ENCODE peak calls at places on chromosomes 11 and 22, in ten cellular contexts. One of them, this sample, is unnamed.

GRCh38 chr11:5153574-5154431 is 754 bp downstream of the OR52A1 start:
- DNase-seq in neural progenitor cell: no peak
- DNase-seq in stomach: no peak
- DNase-seq in tibial nerve: no peak
- DNase-seq in CD4-positive, CD25-positive, alpha-beta regulatory T cell: no peak
- DNase-seq in heart right ventricle: no peak
- DNase-seq in breast epithelium: no peak
- DNase-seq in CD8-positive, alpha-beta T cell: no peak
- DNase-seq in H1: no peak
- DNase-seq in mucosa of descending colon: no peak
- DNase-seq in this sample: no peak

GRCh38 chr22:17880468-17880867 is 106.2 kb upstream of the BID start:
- DNase-seq in neural progenitor cell: no peak
- DNase-seq in stomach: no peak
- DNase-seq in tibial nerve: no peak
- DNase-seq in CD4-positive, CD25-positive, alpha-beta regulatory T cell: no peak
- DNase-seq in heart right ventricle: no peak
- DNase-seq in breast epithelium: no peak
- DNase-seq in CD8-positive, alpha-beta T cell: no peak
- DNase-seq in H1: no peak
- DNase-seq in mucosa of descending colon: no peak
- DNase-seq in this sample: no peak

GRCh38 chr11:76612226-76612625 is 58.3 kb downstream of the LRRC32 start:
- DNase-seq in neural progenitor cell: no peak
- DNase-seq in stomach: peak; percentile 2
- DNase-seq in tibial nerve: no peak
- DNase-seq in CD4-positive, CD25-positive, alpha-beta regulatory T cell: no peak
- DNase-seq in heart right ventricle: no peak
- DNase-seq in breast epithelium: no peak
- DNase-seq in CD8-positive, alpha-beta T cell: no peak
- DNase-seq in H1: no peak
- DNase-seq in mucosa of descending colon: no peak
- DNase-seq in this sample: no peak

GRCh38 chr22:37049224-37049623 is 2.3 kb upstream of the KCTD17 start:
- DNase-seq in neural progenitor cell: no peak
- DNase-seq in stomach: no peak
- DNase-seq in tibial nerve: no peak
- DNase-seq in CD4-positive, CD25-positive, alpha-beta regulatory T cell: no peak
- DNase-seq in heart right ventricle: no peak
- DNase-seq in breast epithelium: no peak
- DNase-seq in CD8-positive, alpha-beta T cell: no peak
- DNase-seq in H1: no peak
- DNase-seq in mucosa of descending colon: no peak
- DNase-seq in this sample: no peak

GRCh38 chr11:71238285-71238875 is 14.0 kb downstream of the SHANK2 start:
- DNase-seq in neural progenitor cell: no peak
- DNase-seq in stomach: no peak
- DNase-seq in tibial nerve: no peak
- DNase-seq in CD4-positive, CD25-positive, alpha-beta regulatory T cell: no peak
- DNase-seq in heart right ventricle: no peak
- DNase-seq in breast epithelium: peak; percentile 19
- DNase-seq in CD8-positive, alpha-beta T cell: no peak
- DNase-seq in H1: no peak
- DNase-seq in mucosa of descending colon: no peak
- DNase-seq in this sample: peak; percentile 7

GRCh38 chr11:44711772-44712608 is 14.8 kb upstream of the TSPAN18 start:
- DNase-seq in neural progenitor cell: no peak
- DNase-seq in stomach: no peak
- DNase-seq in tibial nerve: no peak
- DNase-seq in CD4-positive, CD25-positive, alpha-beta regulatory T cell: no peak
- DNase-seq in heart right ventricle: no peak
- DNase-seq in breast epithelium: no peak
- DNase-seq in CD8-positive, alpha-beta T cell: no peak
- DNase-seq in H1: no peak
- DNase-seq in mucosa of descending colon: no peak
- DNase-seq in this sample: no peak

GRCh38 chr11:121661796-121662508 is 209.2 kb upstream of the SORL1-AS1 start:
- DNase-seq in neural progenitor cell: no peak
- DNase-seq in stomach: no peak
- DNase-seq in tibial nerve: no peak
- DNase-seq in CD4-positive, CD25-positive, alpha-beta regulatory T cell: no peak
- DNase-seq in heart right ventricle: no peak
- DNase-seq in breast epithelium: no peak
- DNase-seq in CD8-positive, alpha-beta T cell: no peak
- DNase-seq in H1: no peak
- DNase-seq in mucosa of descending colon: no peak
- DNase-seq in this sample: no peak

GRCh38 chr11:132972565-132972964 is 559.7 kb downstream of the OPCML start:
- DNase-seq in neural progenitor cell: no peak
- DNase-seq in stomach: no peak
- DNase-seq in tibial nerve: no peak
- DNase-seq in CD4-positive, CD25-positive, alpha-beta regulatory T cell: no peak
- DNase-seq in heart right ventricle: no peak
- DNase-seq in breast epithelium: no peak
- DNase-seq in CD8-positive, alpha-beta T cell: no peak
- DNase-seq in H1: no peak
- DNase-seq in mucosa of descending colon: no peak
- DNase-seq in this sample: no peak

GRCh38 chr11:35163209-35163608 is 24.2 kb downstream of the CD44 start:
- DNase-seq in neural progenitor cell: no peak
- DNase-seq in stomach: no peak
- DNase-seq in tibial nerve: no peak
- DNase-seq in CD4-positive, CD25-positive, alpha-beta regulatory T cell: no peak
- DNase-seq in heart right ventricle: no peak
- DNase-seq in breast epithelium: no peak
- DNase-seq in CD8-positive, alpha-beta T cell: no peak
- DNase-seq in H1: no peak
- DNase-seq in mucosa of descending colon: no peak
- DNase-seq in this sample: no peak

GRCh38 chr11:39255648-39256047 is 2203.8 kb downstream of the LRRC4C start:
- DNase-seq in neural progenitor cell: no peak
- DNase-seq in stomach: no peak
- DNase-seq in tibial nerve: no peak
- DNase-seq in CD4-positive, CD25-positive, alpha-beta regulatory T cell: no peak
- DNase-seq in heart right ventricle: no peak
- DNase-seq in breast epithelium: no peak
- DNase-seq in CD8-positive, alpha-beta T cell: no peak
- DNase-seq in H1: no peak
- DNase-seq in mucosa of descending colon: no peak
- DNase-seq in this sample: no peak

GRCh38 chr11:1202154-1202775 is 20.6 kb upstream of the MUC5B start:
- DNase-seq in neural progenitor cell: no peak
- DNase-seq in stomach: peak; percentile 37
- DNase-seq in tibial nerve: peak; percentile 9
- DNase-seq in CD4-positive, CD25-positive, alpha-beta regulatory T cell: no peak
- DNase-seq in heart right ventricle: no peak
- DNase-seq in breast epithelium: peak; percentile 48
- DNase-seq in CD8-positive, alpha-beta T cell: no peak
- DNase-seq in H1: no peak
- DNase-seq in mucosa of descending colon: peak; percentile 46
- DNase-seq in this sample: peak; percentile 58

GRCh38 chr11:93905384-93905783 is 55.0 kb upstream of the VSTM5 start:
- DNase-seq in neural progenitor cell: no peak
- DNase-seq in stomach: no peak
- DNase-seq in tibial nerve: no peak
- DNase-seq in CD4-positive, CD25-positive, alpha-beta regulatory T cell: no peak
- DNase-seq in heart right ventricle: no peak
- DNase-seq in breast epithelium: no peak
- DNase-seq in CD8-positive, alpha-beta T cell: no peak
- DNase-seq in H1: no peak
- DNase-seq in mucosa of descending colon: no peak
- DNase-seq in this sample: no peak

GRCh38 chr11:35030716-35031213 is 108.2 kb upstream of the CD44 start:
- DNase-seq in neural progenitor cell: no peak
- DNase-seq in stomach: no peak
- DNase-seq in tibial nerve: no peak
- DNase-seq in CD4-positive, CD25-positive, alpha-beta regulatory T cell: no peak
- DNase-seq in heart right ventricle: peak; percentile 58
- DNase-seq in breast epithelium: no peak
- DNase-seq in CD8-positive, alpha-beta T cell: no peak
- DNase-seq in H1: no peak
- DNase-seq in mucosa of descending colon: peak; percentile 61
- DNase-seq in this sample: peak; percentile 85

GRCh38 chr11:43269229-43269928 is 42.4 kb upstream of the API5 start:
- DNase-seq in neural progenitor cell: peak; percentile 40
- DNase-seq in stomach: no peak
- DNase-seq in tibial nerve: no peak
- DNase-seq in CD4-positive, CD25-positive, alpha-beta regulatory T cell: no peak
- DNase-seq in heart right ventricle: peak; percentile 12
- DNase-seq in breast epithelium: no peak
- DNase-seq in CD8-positive, alpha-beta T cell: no peak
- DNase-seq in H1: no peak
- DNase-seq in mucosa of descending colon: no peak
- DNase-seq in this sample: no peak

GRCh38 chr11:106021181-106021966 is 666 bp downstream of the MSANTD4 start:
- DNase-seq in neural progenitor cell: no peak
- DNase-seq in stomach: no peak
- DNase-seq in tibial nerve: no peak
- DNase-seq in CD4-positive, CD25-positive, alpha-beta regulatory T cell: no peak
- DNase-seq in heart right ventricle: no peak
- DNase-seq in breast epithelium: no peak
- DNase-seq in CD8-positive, alpha-beta T cell: no peak
- DNase-seq in H1: no peak
- DNase-seq in mucosa of descending colon: no peak
- DNase-seq in this sample: no peak

GRCh38 chr11:68461284-68461861 is 821 bp downstream of the PPP6R3 start:
- DNase-seq in neural progenitor cell: no peak
- DNase-seq in stomach: no peak
- DNase-seq in tibial nerve: no peak
- DNase-seq in CD4-positive, CD25-positive, alpha-beta regulatory T cell: peak; percentile 16
- DNase-seq in heart right ventricle: no peak
- DNase-seq in breast epithelium: no peak
- DNase-seq in CD8-positive, alpha-beta T cell: no peak
- DNase-seq in H1: no peak
- DNase-seq in mucosa of descending colon: no peak
- DNase-seq in this sample: no peak

GRCh38 chr22:43878079-43878795 is 13.6 kb downstream of the PNPLA5 start:
- DNase-seq in neural progenitor cell: no peak
- DNase-seq in stomach: no peak
- DNase-seq in tibial nerve: no peak
- DNase-seq in CD4-positive, CD25-positive, alpha-beta regulatory T cell: no peak
- DNase-seq in heart right ventricle: no peak
- DNase-seq in breast epithelium: peak; percentile 19
- DNase-seq in CD8-positive, alpha-beta T cell: no peak
- DNase-seq in H1: no peak
- DNase-seq in mucosa of descending colon: peak; percentile 19
- DNase-seq in this sample: no peak

GRCh38 chr11:65136515-65137096 is 2.3 kb upstream of the SYVN1 start:
- DNase-seq in neural progenitor cell: no peak
- DNase-seq in stomach: no peak
- DNase-seq in tibial nerve: no peak
- DNase-seq in CD4-positive, CD25-positive, alpha-beta regulatory T cell: no peak
- DNase-seq in heart right ventricle: no peak
- DNase-seq in breast epithelium: no peak
- DNase-seq in CD8-positive, alpha-beta T cell: no peak
- DNase-seq in H1: no peak
- DNase-seq in mucosa of descending colon: no peak
- DNase-seq in this sample: no peak

GRCh38 chr22:50600541-50600940 is at the start of gene MAPK8IP2:
- DNase-seq in neural progenitor cell: peak; percentile 65
- DNase-seq in stomach: no peak
- DNase-seq in tibial nerve: no peak
- DNase-seq in CD4-positive, CD25-positive, alpha-beta regulatory T cell: no peak
- DNase-seq in heart right ventricle: no peak
- DNase-seq in breast epithelium: no peak
- DNase-seq in CD8-positive, alpha-beta T cell: no peak
- DNase-seq in H1: no peak
- DNase-seq in mucosa of descending colon: no peak
- DNase-seq in this sample: no peak

GRCh38 chr22:45262931-45263789 is 21.6 kb upstream of the UPK3A start:
- DNase-seq in neural progenitor cell: no peak
- DNase-seq in stomach: no peak
- DNase-seq in tibial nerve: no peak
- DNase-seq in CD4-positive, CD25-positive, alpha-beta regulatory T cell: no peak
- DNase-seq in heart right ventricle: no peak
- DNase-seq in breast epithelium: no peak
- DNase-seq in CD8-positive, alpha-beta T cell: no peak
- DNase-seq in H1: no peak
- DNase-seq in mucosa of descending colon: no peak
- DNase-seq in this sample: no peak
- H3K4me1 ChIP-seq in neural progenitor cell: no peaks in the 10 kb centered on the region
- H3K4me1 ChIP-seq in stomach: peaks cover 16% of the 10 kb centered on the region
- H3K4me1 ChIP-seq in tibial nerve: no peaks in the 10 kb centered on the region
- H3K4me1 ChIP-seq in CD4-positive, CD25-positive, alpha-beta regulatory T cell: peaks cover 4% of the 10 kb centered on the region
- H3K4me1 ChIP-seq in heart right ventricle: peaks cover 26% of the 10 kb centered on the region
- H3K4me1 ChIP-seq in breast epithelium: no peaks in the 10 kb centered on the region
- H3K4me1 ChIP-seq in CD8-positive, alpha-beta T cell: no peaks in the 10 kb centered on the region
- H3K4me1 ChIP-seq in H1: no peaks in the 10 kb centered on the region
- H3K4me1 ChIP-seq in mucosa of descending colon: peaks cover 4% of the 10 kb centered on the region
- H3K4me1 ChIP-seq in this sample: peaks cover 4% of the 10 kb centered on the region

DNA sequence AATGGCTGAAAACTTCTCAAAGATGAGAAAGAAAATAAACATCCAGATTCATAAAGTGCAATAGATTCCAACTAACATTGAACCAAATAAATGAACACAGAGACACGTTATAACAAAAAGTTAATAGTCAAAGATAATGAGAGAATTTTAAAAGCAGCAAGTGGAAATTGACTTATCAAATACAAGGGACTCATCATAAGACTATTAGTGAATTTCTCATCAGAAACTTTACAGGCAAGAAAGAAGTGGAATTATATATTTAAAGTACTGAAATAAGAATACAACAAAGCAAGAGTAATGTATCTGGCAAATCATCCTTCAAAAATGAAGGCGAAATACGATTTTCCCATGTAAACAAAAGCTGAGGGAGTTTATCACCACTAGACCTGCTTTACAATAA is 852.7 kb downstream of the LRRC4C start:
- DNase-seq in neural progenitor cell: no peak
- DNase-seq in stomach: no peak
- DNase-seq in tibial nerve: no peak
- DNase-seq in CD4-positive, CD25-positive, alpha-beta regulatory T cell: no peak
- DNase-seq in heart right ventricle: no peak
- DNase-seq in breast epithelium: no peak
- DNase-seq in CD8-positive, alpha-beta T cell: no peak
- DNase-seq in H1: no peak
- DNase-seq in mucosa of descending colon: no peak
- DNase-seq in this sample: no peak
- H3K9me3 ChIP-seq in neural progenitor cell: no peaks in the 10 kb centered on the region
- H3K9me3 ChIP-seq in stomach: peaks cover 46% of the 10 kb centered on the region
- H3K9me3 ChIP-seq in tibial nerve: peaks cover 35% of the 10 kb centered on the region
- H3K9me3 ChIP-seq in CD4-positive, CD25-positive, alpha-beta regulatory T cell: peaks cover 14% of the 10 kb centered on the region
- H3K9me3 ChIP-seq in heart right ventricle: peaks cover 28% of the 10 kb centered on the region
- H3K9me3 ChIP-seq in breast epithelium: peaks cover 28% of the 10 kb centered on the region
- H3K9me3 ChIP-seq in CD8-positive, alpha-beta T cell: peaks cover 5% of the 10 kb centered on the region
- H3K9me3 ChIP-seq in H1: no peaks in the 10 kb centered on the region
- H3K9me3 ChIP-seq in mucosa of descending colon: peaks cover 44% of the 10 kb centered on the region
- H3K9me3 ChIP-seq in this sample: peaks cover 13% of the 10 kb centered on the region

GRCh38 chr22:39291501-39291900 is 27.9 kb downstream of the RPL3 start:
- DNase-seq in neural progenitor cell: no peak
- DNase-seq in stomach: no peak
- DNase-seq in tibial nerve: no peak
- DNase-seq in CD4-positive, CD25-positive, alpha-beta regulatory T cell: no peak
- DNase-seq in heart right ventricle: no peak
- DNase-seq in breast epithelium: no peak
- DNase-seq in CD8-positive, alpha-beta T cell: no peak
- DNase-seq in H1: no peak
- DNase-seq in mucosa of descending colon: no peak
- DNase-seq in this sample: no peak
- H3K4me1 ChIP-seq in neural progenitor cell: peaks cover 7% of the 10 kb centered on the region
- H3K4me1 ChIP-seq in stomach: peaks cover 38% of the 10 kb centered on the region
- H3K4me1 ChIP-seq in tibial nerve: peaks cover 3% of the 10 kb centered on the region
- H3K4me1 ChIP-seq in CD4-positive, CD25-positive, alpha-beta regulatory T cell: no peaks in the 10 kb centered on the region
- H3K4me1 ChIP-seq in heart right ventricle: peaks cover 51% of the 10 kb centered on the region
- H3K4me1 ChIP-seq in breast epithelium: peaks cover 20% of the 10 kb centered on the region
- H3K4me1 ChIP-seq in CD8-positive, alpha-beta T cell: no peaks in the 10 kb centered on the region
- H3K4me1 ChIP-seq in H1: peaks cover 7% of the 10 kb centered on the region
- H3K4me1 ChIP-seq in mucosa of descending colon: peaks cover 5% of the 10 kb centered on the region
- H3K4me1 ChIP-seq in this sample: peaks cover 2% of the 10 kb centered on the region

GRCh38 chr22:47301820-47302475 is 539.5 kb downstream of the TBC1D22A start:
- DNase-seq in neural progenitor cell: no peak
- DNase-seq in stomach: peak; percentile 11
- DNase-seq in tibial nerve: no peak
- DNase-seq in CD4-positive, CD25-positive, alpha-beta regulatory T cell: no peak
- DNase-seq in heart right ventricle: no peak
- DNase-seq in breast epithelium: peak; percentile 33
- DNase-seq in CD8-positive, alpha-beta T cell: no peak
- DNase-seq in H1: no peak
- DNase-seq in mucosa of descending colon: no peak
- DNase-seq in this sample: no peak
- H3K9me3 ChIP-seq in neural progenitor cell: peaks cover 5% of the 10 kb centered on the region
- H3K9me3 ChIP-seq in stomach: no peaks in the 10 kb centered on the region
- H3K9me3 ChIP-seq in tibial nerve: peaks cover 7% of the 10 kb centered on the region
- H3K9me3 ChIP-seq in CD4-positive, CD25-positive, alpha-beta regulatory T cell: no peaks in the 10 kb centered on the region
- H3K9me3 ChIP-seq in heart right ventricle: no peaks in the 10 kb centered on the region
- H3K9me3 ChIP-seq in breast epithelium: no peaks in the 10 kb centered on the region
- H3K9me3 ChIP-seq in CD8-positive, alpha-beta T cell: no peaks in the 10 kb centered on the region
- H3K9me3 ChIP-seq in H1: peaks cover 96% of the 10 kb centered on the region
- H3K9me3 ChIP-seq in mucosa of descending colon: no peaks in the 10 kb centered on the region
- H3K9me3 ChIP-seq in this sample: no peaks in the 10 kb centered on the region

This sample was measured in ascending aorta.